ENCODE peak calls at places on chromosome 14, in six cellular contexts. J is psoas muscle, S is adrenal gland, E is cardiac muscle cell, G is sigmoid colon, U is stomach. B is an unnamed sample.

GRCh38 chr14:96194657-96195431 is 9.8 kb upstream of the BDKRB2 start:
- DNase-seq in J (no peak), S (no peak), E (no peak), G (no peak), U (no peak), B (no peak)

GRCh38 chr14:94174622-94175402 is 690 bp downstream of the PPP4R4 start:
- DNase-seq in J (no peak), S (peak; percentile 27), E (no peak), G (peak; percentile 66), U (no peak), B (no peak)

GRCh38 chr14:100906420-100906819 is 2.9 kb upstream of the RTL1 start:
- DNase-seq in J (no peak), S (no peak), E (no peak), G (peak; percentile 57), U (no peak), B (no peak)

GRCh38 chr14:29348504-29348903 is 579.1 kb downstream of the PRKD1 start:
- DNase-seq in J (no peak), S (no peak), E (no peak), G (no peak), U (no peak), B (no peak)

GRCh38 chr14:100629696-100630095 is 42.5 kb upstream of the BEGAIN start:
- DNase-seq in J (no peak), S (no peak), E (no peak), G (no peak), U (no peak), B (peak; percentile 90)

GRCh38 chr14:85514487-85514886 is 15.5 kb upstream of the FLRT2 start:
- DNase-seq in J (no peak), S (no peak), E (no peak), G (no peak), U (no peak), B (no peak)

GRCh38 chr14:74299061-74299545 is 3.6 kb downstream of the ABCD4 start:
- DNase-seq in J (no peak), S (peak; percentile 48), E (peak; percentile 52), G (no peak), U (no peak), B (no peak)

GRCh38 chr14:68295316-68295816 is 475.8 kb downstream of the RAD51B start:
- DNase-seq in J (peak; percentile 58), S (peak; percentile 72), E (peak; percentile 55), G (no peak), U (no peak), B (peak; percentile 16)

GRCh38 chr14:105931808-105932483 is 405.6 kb downstream of the TMEM121 start:
- DNase-seq in J (peak; percentile 21), S (no peak), E (no peak), G (no peak), U (peak; percentile 9), B (no peak)

GRCh38 chr14:101077511-101078074 is 174.1 kb upstream of the RTL1 start:
- DNase-seq in J (no peak), S (no peak), E (peak; percentile 50), G (peak; percentile 57), U (peak; percentile 13), B (no peak)

DNA sequence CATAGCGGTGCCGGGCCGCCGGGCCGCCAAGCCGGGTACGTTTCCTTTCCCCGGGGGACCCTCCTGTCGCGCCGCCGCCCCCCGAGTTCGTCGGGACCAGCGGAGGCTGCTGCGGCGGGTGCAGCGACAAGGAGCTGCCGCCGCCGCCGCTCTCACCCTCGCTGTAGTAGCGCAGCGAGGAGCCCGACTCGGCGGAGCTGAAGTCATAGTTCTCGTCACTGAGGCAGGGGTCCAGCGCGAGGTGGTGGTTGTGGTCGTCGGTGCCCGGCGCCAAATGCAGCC is 555 bp downstream of the DDHD1 start:
- DNase-seq in J (no peak), S (no peak), E (no peak), G (no peak), U (no peak), B (no peak)
- H3K27ac ChIP-seq in J (peak overlapping the region; percentile 85), S (peak overlapping the region; percentile 91), E (peak overlapping the region; percentile 91), G (peak overlapping the region; percentile 96), U (peak overlapping the region; percentile 94), B (peak overlapping the region; percentile 72)

GRCh38 chr14:103143535-103143934 is 20.3 kb downstream of the TNFAIP2 start:
- DNase-seq in J (no peak), S (no peak), E (peak; percentile 37), G (no peak), U (no peak), B (no peak)
- H3K27ac ChIP-seq in J (no peak overlapping the region), S (no peak overlapping the region), E (no peak overlapping the region), G (no peak overlapping the region), U (no peak overlapping the region), B (no peak overlapping the region)

DNA sequence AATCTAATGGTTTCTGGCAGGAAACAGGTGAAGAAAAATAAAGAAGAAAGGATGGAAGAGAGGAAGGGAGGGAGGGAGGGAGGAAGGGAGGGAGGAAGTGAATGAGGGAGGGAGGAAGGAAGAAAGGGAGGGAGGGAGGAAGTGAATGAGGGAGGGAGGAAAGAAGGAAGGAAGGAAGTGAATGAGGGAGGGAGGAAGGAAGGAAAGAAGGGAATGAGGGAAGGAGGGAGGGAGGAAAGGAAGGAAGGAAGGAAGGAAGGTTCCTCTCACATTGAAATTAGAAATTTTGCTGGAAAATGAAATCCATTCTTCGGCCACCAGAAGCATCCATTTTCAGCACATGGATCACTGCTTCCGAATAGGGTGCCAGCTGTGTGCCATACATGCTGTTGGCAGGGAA is 62.2 kb upstream of the PELI2 start:
- DNase-seq in J (no peak), S (no peak), E (no peak), G (no peak), U (no peak), B (no peak)
- H3K27ac ChIP-seq in J (no peak overlapping the region), S (no peak overlapping the region), E (no peak overlapping the region), G (no peak overlapping the region), U (no peak overlapping the region), B (peak overlapping the region; percentile 82)

DNA sequence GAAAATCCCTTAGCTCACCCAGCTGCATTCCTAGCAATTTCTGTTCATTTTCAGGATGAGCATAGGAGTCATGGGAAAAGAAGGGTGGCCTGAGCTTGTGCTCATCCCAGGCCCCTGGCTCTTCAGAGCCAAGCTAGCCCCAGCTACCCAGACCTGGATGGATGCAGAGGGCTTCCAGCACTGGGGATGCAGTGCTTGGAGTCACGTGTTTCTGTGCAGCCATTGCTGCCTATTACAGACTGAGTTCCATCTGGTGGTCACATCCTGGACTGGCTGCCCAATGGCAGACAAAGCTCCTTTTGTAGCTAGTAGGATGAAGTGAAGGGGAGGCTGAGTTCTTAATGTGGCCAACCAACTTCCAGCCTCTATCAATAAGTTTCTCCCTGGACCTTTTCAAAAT is 54.2 kb upstream of the JDP2 start:
- DNase-seq in J (no peak), S (no peak), E (no peak), G (no peak), U (no peak), B (peak; percentile 19)
- H3K27ac ChIP-seq in J (no peak overlapping the region), S (no peak overlapping the region), E (no peak overlapping the region), G (no peak overlapping the region), U (no peak overlapping the region), B (no peak overlapping the region)

GRCh38 chr14:71339650-71340415 is 432.6 kb downstream of the PCNX1 start:
- DNase-seq in J (no peak), S (no peak), E (no peak), G (no peak), U (no peak), B (no peak)

GRCh38 chr14:71338153-71338552 is 430.9 kb downstream of the PCNX1 start:
- DNase-seq in J (no peak), S (no peak), E (no peak), G (no peak), U (no peak), B (no peak)

GRCh38 chr14:71332476-71332875 is 425.2 kb downstream of the PCNX1 start:
- DNase-seq in J (no peak), S (no peak), E (no peak), G (no peak), U (no peak), B (no peak)

GRCh38 chr14:71333705-71334104 is 426.4 kb downstream of the PCNX1 start:
- DNase-seq in J (no peak), S (no peak), E (no peak), G (no peak), U (no peak), B (no peak)

GRCh38 chr14:71336488-71337192 is 429.4 kb downstream of the PCNX1 start:
- DNase-seq in J (no peak), S (no peak), E (no peak), G (no peak), U (no peak), B (no peak)
- H3K27ac ChIP-seq in J (no peak overlapping the region), S (no peak overlapping the region), E (no peak overlapping the region), G (no peak overlapping the region), U (peak overlapping the region; percentile 47), B (no peak overlapping the region)